ENCODE peak calls at places on chromosomes 6 and 20, in five cellular contexts. One of them, this sample, is unnamed.

GRCh38 chr6:37624606-37625574 is 72.8 kb downstream of the MDGA1 start:
- DNase-seq in CD4-positive, alpha-beta T cell: no peak
- DNase-seq in K562: peak; percentile 60
- DNase-seq in tibial artery: no peak
- DNase-seq in mesothelial cell of epicardium: no peak
- DNase-seq in this sample: no peak

GRCh38 chr20:10670521-10671220 is 3.1 kb downstream of the JAG1 start:
- DNase-seq in CD4-positive, alpha-beta T cell: no peak
- DNase-seq in K562: no peak
- DNase-seq in tibial artery: no peak
- DNase-seq in mesothelial cell of epicardium: no peak
- DNase-seq in this sample: peak; percentile 32

GRCh38 chr6:41519305-41519747 is 26.9 kb upstream of the FOXP4 start:
- DNase-seq in CD4-positive, alpha-beta T cell: no peak
- DNase-seq in K562: no peak
- DNase-seq in tibial artery: no peak
- DNase-seq in mesothelial cell of epicardium: no peak
- DNase-seq in this sample: no peak

GRCh38 chr6:147768969-147769368 is 260.5 kb downstream of the SAMD5 start:
- DNase-seq in CD4-positive, alpha-beta T cell: no peak
- DNase-seq in K562: no peak
- DNase-seq in tibial artery: no peak
- DNase-seq in mesothelial cell of epicardium: no peak
- DNase-seq in this sample: no peak

GRCh38 chr20:45592574-45593189 is 13.6 kb upstream of the WFDC8 start:
- DNase-seq in CD4-positive, alpha-beta T cell: no peak
- DNase-seq in K562: peak; percentile 19
- DNase-seq in tibial artery: no peak
- DNase-seq in mesothelial cell of epicardium: no peak
- DNase-seq in this sample: peak; percentile 14

GRCh38 chr6:75751443-75751842 is 2.4 kb downstream of the MYO6 start:
- DNase-seq in CD4-positive, alpha-beta T cell: no peak
- DNase-seq in K562: no peak
- DNase-seq in tibial artery: no peak
- DNase-seq in mesothelial cell of epicardium: no peak
- DNase-seq in this sample: no peak

GRCh38 chr6:85453490-85453889 is 3.6 kb downstream of the NT5E start:
- DNase-seq in CD4-positive, alpha-beta T cell: no peak
- DNase-seq in K562: no peak
- DNase-seq in tibial artery: no peak
- DNase-seq in mesothelial cell of epicardium: no peak
- DNase-seq in this sample: no peak

GRCh38 chr6:133741375-133741861 is 147.5 kb upstream of the TCF21 start:
- DNase-seq in CD4-positive, alpha-beta T cell: no peak
- DNase-seq in K562: no peak
- DNase-seq in tibial artery: no peak
- DNase-seq in mesothelial cell of epicardium: no peak
- DNase-seq in this sample: no peak

GRCh38 chr20:40860487-40860902 is 168.1 kb upstream of the TOP1 start:
- DNase-seq in CD4-positive, alpha-beta T cell: no peak
- DNase-seq in K562: no peak
- DNase-seq in tibial artery: no peak
- DNase-seq in mesothelial cell of epicardium: no peak
- DNase-seq in this sample: no peak

DNA sequence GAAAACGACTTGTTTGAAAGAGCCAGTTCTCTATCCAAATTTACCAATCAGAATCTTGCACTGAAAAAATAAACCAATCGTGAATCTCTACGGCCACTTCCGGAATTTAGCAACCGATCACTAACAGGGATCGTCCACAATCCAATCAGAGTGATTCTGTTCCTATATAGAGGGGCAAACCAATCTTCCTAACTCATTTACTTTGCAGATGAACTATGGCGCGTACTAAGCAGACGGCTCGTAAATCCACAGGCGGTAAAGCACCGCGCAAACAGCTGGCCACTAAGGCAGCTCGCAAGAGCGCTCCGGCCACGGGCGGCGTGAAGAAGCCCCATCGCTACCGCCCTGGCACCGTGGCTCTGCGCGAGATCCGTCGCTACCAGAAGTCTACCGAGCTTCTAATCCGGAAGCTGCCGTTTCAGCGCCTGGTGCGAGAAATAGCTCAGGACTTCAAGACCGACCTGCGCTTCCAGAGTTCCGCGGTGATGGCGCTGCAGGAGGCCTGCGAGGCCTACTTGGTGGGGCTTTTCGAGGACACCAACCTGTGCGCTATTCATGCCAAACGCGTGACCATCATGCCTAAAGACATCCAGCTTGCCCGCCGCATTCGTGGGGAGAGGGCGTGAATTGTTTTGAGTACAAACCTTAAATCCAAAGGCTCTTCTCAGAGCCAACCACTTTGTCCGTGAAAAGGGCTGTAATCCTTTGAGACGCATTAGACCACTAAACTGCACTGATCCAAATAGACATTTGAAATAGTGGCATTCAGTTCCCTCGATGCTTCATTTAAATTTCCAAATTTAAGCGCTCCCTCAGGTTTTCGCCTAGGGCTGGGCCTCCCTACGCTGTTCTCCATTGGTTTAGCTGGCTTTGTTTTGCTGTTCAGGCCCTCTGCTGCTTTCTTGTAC is 138.0 kb downstream of the HFE start:
- DNase-seq in CD4-positive, alpha-beta T cell: no peak
- DNase-seq in K562: no peak
- DNase-seq in tibial artery: no peak
- DNase-seq in mesothelial cell of epicardium: no peak
- DNase-seq in this sample: peak; percentile 49
- TF ChIP-seq CTCF in CD4-positive, alpha-beta T cell: no peak
- TF ChIP-seq CTCF in K562: no peak
- TF ChIP-seq CTCF in tibial artery: no peak
- TF ChIP-seq CTCF in mesothelial cell of epicardium: peak; percentile 18
- TF ChIP-seq CTCF in this sample: peak; percentile 55

DNA sequence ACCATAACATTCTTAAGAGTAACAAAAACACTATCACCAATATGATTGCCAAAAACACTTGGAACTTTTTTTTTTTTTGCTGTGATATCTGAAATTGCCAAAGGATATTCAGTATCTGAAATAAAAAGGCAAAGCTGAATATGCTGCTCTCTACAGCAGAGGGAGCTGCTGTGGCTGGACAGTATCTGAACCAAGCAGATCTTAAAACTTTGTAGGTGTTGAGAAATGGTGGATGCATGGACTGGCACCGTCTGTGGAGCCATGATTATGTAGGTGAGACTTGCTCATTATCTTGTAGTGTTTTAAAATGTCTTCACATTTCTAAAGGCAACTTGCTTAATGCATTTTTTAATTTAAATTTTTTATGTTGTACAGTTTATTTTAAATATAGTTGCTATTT is 9.2 kb downstream of the PDCD2 start:
- DNase-seq in CD4-positive, alpha-beta T cell: no peak
- DNase-seq in K562: no peak
- DNase-seq in tibial artery: no peak
- DNase-seq in mesothelial cell of epicardium: no peak
- DNase-seq in this sample: no peak
- TF ChIP-seq CTCF in CD4-positive, alpha-beta T cell: no peak
- TF ChIP-seq CTCF in K562: peak; percentile 84
- TF ChIP-seq CTCF in tibial artery: no peak
- TF ChIP-seq CTCF in mesothelial cell of epicardium: no peak
- TF ChIP-seq CTCF in this sample: peak; percentile 53

GRCh38 chr6:108914235-108915022 is 66.2 kb downstream of the ARMC2 start:
- DNase-seq in CD4-positive, alpha-beta T cell: peak; percentile 12
- DNase-seq in K562: peak; percentile 74
- DNase-seq in tibial artery: no peak
- DNase-seq in mesothelial cell of epicardium: no peak
- DNase-seq in this sample: peak; percentile 4
- TF ChIP-seq CTCF in CD4-positive, alpha-beta T cell: peak; percentile 57
- TF ChIP-seq CTCF in K562: peak; percentile 98
- TF ChIP-seq CTCF in tibial artery: peak; percentile 15
- TF ChIP-seq CTCF in mesothelial cell of epicardium: no peak
- TF ChIP-seq CTCF in this sample: peak; percentile 59

GRCh38 chr6:107655245-107655644 is 165.3 kb downstream of the SOBP start:
- DNase-seq in CD4-positive, alpha-beta T cell: no peak
- DNase-seq in K562: no peak
- DNase-seq in tibial artery: no peak
- DNase-seq in mesothelial cell of epicardium: no peak
- DNase-seq in this sample: no peak
- TF ChIP-seq CTCF in CD4-positive, alpha-beta T cell: no peak
- TF ChIP-seq CTCF in K562: peak; percentile 38
- TF ChIP-seq CTCF in tibial artery: peak; percentile 20
- TF ChIP-seq CTCF in mesothelial cell of epicardium: no peak
- TF ChIP-seq CTCF in this sample: peak; percentile 60

This sample was measured in neural crest cell.